ENCODE peak calls at places on chromosomes 6 and 20, in five cellular contexts. R is NB4, I is cardiac muscle cell, L is B cell, Q is epithelial cell of esophagus. G is an unnamed sample.

GRCh38 chr6:8029243-8029870 is 34.8 kb downstream of the BLOC1S5 start:
- DNase-seq in R (peak; percentile 33), I (peak; percentile 6), L (no peak), Q (peak; percentile 14), G (no peak)

GRCh38 chr6:42345696-42346416 is 105.9 kb downstream of the TRERF1 start:
- DNase-seq in R (no peak), I (no peak), L (no peak), Q (no peak), G (peak; percentile 70)

GRCh38 chr6:13873288-13874190 is 51.2 kb upstream of the RNF182 start:
- DNase-seq in R (peak; percentile 51), I (peak; percentile 66), L (peak; percentile 86), Q (peak; percentile 45), G (peak; percentile 86)

GRCh38 chr6:170018422-170019258 is 267.2 kb downstream of the ERMARD start:
- DNase-seq in R (peak; percentile 63), I (no peak), L (no peak), Q (no peak), G (no peak)

GRCh38 chr6:39934060-39934757 is at the start of gene MOCS1:
- DNase-seq in R (no peak), I (peak; percentile 87), L (no peak), Q (peak; percentile 7), G (peak; percentile 54)

GRCh38 chr6:44046516-44047178 is 80.6 kb downstream of the MRPL14 start:
- DNase-seq in R (no peak), I (no peak), L (no peak), Q (no peak), G (no peak)

GRCh38 chr6:97053643-97054411 is 129.3 kb downstream of the KLHL32 start:
- DNase-seq in R (no peak), I (peak; percentile 21), L (no peak), Q (peak; percentile 28), G (no peak)

GRCh38 chr6:169370666-169371343 is 117.2 kb upstream of the THBS2 start:
- DNase-seq in R (no peak), I (no peak), L (no peak), Q (peak; percentile 14), G (peak; percentile 5)

GRCh38 chr6:148835920-148836441 is 89.2 kb downstream of the UST start:
- DNase-seq in R (no peak), I (no peak), L (peak; percentile 18), Q (peak; percentile 62), G (peak; percentile 48)

GRCh38 chr20:20531283-20531682 is 163.4 kb downstream of the INSM1 start:
- DNase-seq in R (no peak), I (no peak), L (no peak), Q (no peak), G (no peak)

GRCh38 chr20:37524859-37525708 is 2.6 kb downstream of the BLCAP start:
- DNase-seq in R (no peak), I (no peak), L (no peak), Q (peak; percentile 97), G (peak; percentile 53)

GRCh38 chr6:44061375-44062104 is 65.7 kb downstream of the MRPL14 start:
- DNase-seq in R (no peak), I (no peak), L (no peak), Q (peak; percentile 67), G (no peak)

GRCh38 chr6:139882977-139883728 is 508.7 kb upstream of the CITED2 start:
- DNase-seq in R (peak; percentile 21), I (peak; percentile 59), L (no peak), Q (no peak), G (no peak)

GRCh38 chr6:35078226-35078850 is 62.8 kb downstream of the TCP11 start:
- DNase-seq in R (no peak), I (no peak), L (no peak), Q (no peak), G (no peak)

GRCh38 chr20:49119972-49120371 is 68.2 kb downstream of the STAU1 start:
- DNase-seq in R (no peak), I (no peak), L (no peak), Q (no peak), G (no peak)

GRCh38 chr6:73511796-73512195 is 9.0 kb downstream of the EEF1A1 start:
- DNase-seq in R (peak; percentile 17), I (no peak), L (peak; percentile 11), Q (no peak), G (no peak)

GRCh38 chr6:80363501-80363900 is 257.0 kb downstream of the BCKDHB start:
- DNase-seq in R (no peak), I (no peak), L (no peak), Q (no peak), G (no peak)

GRCh38 chr6:70879496-70879895 is 77.4 kb downstream of the B3GAT2 start:
- DNase-seq in R (no peak), I (no peak), L (no peak), Q (peak; percentile 11), G (no peak)

GRCh38 chr6:157579467-157580031 is 198.6 kb downstream of the ZDHHC14 start:
- DNase-seq in R (no peak), I (no peak), L (no peak), Q (no peak), G (no peak)

GRCh38 chr6:145310116-145310515 is 425.2 kb downstream of the EPM2A start:
- DNase-seq in R (no peak), I (no peak), L (no peak), Q (peak; percentile 25), G (no peak)

DNA sequence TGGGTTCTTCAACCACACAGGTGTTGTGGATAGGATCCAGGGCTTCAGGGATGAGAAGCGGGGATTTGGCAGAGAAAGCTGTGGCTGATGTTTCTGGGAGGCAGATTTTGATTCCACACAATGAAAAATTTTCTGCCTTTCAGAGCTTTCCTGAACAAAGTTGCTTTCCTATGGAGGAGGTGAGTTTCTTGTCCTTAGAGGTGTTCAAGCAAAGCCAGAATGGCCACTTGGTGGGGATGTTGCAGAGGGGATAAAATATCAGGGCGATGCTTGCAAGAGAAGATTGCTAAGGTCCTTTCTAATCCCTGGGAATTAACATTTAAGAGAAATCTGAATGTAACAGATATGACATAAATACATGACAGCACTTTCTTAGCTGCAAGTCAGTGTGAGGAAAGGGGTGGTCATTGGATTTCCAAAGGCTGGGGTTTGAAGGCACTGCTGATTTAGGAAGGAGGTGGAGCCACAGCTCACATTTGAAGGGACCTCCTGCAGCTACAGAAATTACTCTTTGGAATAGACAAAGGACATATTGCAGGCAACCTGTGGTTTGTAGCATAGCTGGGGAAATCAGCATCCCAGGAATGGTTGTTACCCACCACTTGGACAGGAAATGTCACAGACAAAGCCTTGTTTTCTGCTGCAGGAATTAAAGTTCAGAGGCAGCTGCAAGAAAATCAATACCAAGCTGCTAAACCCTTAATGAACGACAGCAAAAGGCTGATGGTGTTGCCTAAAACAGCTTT is 271.1 kb upstream of the CHD6 start:
- DNase-seq in R (peak; percentile 23), I (no peak), L (no peak), Q (peak; percentile 2), G (peak; percentile 5)
- TF ChIP-seq CTCF in R (no peak), I (no peak), L (no peak), Q (no peak), G (no peak)

DNA sequence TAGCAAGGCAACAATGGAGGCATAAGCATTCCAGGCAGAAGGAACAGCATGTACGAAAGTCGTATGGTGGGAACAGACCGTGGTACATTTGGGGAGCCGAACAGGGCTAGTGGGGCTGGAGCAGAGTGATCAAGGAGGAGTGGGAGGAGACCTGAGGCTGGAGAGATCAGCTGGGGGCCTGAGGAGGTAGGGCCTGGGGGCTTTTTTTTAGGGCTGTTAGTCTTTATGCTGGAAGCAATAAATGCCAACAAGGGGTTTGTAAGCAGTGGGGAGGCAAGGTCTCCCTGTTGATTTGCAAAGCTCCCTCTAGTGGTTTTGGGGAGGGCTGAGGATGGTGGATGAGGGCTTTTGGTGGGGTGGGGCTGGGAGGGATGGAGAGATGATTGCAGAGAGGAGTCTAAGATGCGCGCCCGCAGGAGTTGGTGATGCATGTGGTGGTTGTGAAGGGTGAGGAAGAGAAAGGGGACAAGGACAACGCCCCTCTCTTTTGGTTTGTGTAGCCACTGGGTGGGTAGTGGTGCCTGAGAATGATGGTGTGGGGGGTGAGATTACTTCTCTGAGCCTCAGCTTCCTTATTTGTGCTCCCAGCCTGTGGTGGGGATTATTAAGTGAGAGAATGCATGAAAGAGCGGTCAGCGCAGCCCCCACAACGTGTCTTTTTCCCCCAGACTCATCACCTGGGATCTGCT is 74.1 kb upstream of the TOX2 start:
- DNase-seq in R (peak; percentile 72), I (no peak), L (peak; percentile 38), Q (no peak), G (peak; percentile 69)
- TF ChIP-seq CTCF in R (peak; percentile 70), I (peak; percentile 50), L (peak; percentile 25), Q (peak; percentile 39), G (peak; percentile 48)

DNA sequence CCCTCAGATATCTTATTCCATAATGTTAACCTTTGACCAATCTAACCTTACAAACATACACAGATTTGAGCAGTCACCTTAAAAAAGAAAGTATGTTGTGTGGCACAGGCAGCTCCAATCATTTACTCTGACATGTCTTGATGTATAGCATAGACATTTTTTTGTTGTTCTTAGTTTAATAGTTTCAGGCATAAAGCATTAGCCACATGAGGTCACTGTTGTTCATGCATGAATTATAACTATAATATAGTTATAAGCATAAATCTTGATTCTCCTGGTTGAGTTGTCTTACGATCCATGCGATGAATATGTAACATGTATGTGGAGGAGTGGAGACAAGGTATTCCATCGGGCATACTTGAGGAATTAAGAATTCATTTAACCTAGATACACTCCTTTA is 26.1 kb upstream of the NKAIN2 start:
- DNase-seq in R (peak; percentile 10), I (no peak), L (no peak), Q (peak; percentile 43), G (no peak)
- TF ChIP-seq CTCF in R (no peak), I (peak; percentile 32), L (no peak), Q (peak; percentile 44), G (no peak)

DNA sequence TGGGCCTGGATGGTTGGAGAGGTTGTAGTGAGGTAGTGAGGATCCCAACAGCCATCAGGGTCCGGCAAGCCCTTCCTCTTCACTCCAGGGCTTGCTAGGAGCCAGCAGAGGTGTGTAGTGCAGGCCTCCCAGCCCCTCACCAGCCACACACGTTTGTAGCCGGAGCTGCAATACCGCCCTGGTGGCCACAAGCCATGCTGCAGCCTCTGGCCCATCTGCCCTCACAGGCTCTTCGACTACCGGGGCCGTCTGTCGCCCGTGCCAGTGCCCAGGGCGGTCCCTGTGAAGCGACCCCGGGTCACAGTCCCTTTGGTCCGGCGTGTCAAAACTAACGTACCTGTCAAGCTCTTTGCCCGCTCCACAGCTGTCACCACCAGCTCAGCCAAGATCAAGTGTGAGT is 36.4 kb downstream of the EIF2S2 start:
- DNase-seq in R (no peak), I (no peak), L (no peak), Q (no peak), G (no peak)
- TF ChIP-seq CTCF in R (no peak), I (peak; percentile 10), L (no peak), Q (peak; percentile 17), G (no peak)

GRCh38 chr6:32149577-32149845 is 2.2 kb downstream of the PRRT1 start:
- DNase-seq in R (no peak), I (no peak), L (no peak), Q (no peak), G (no peak)

GRCh38 chr6:32147401-32148132 is 4.2 kb downstream of the PRRT1 start:
- DNase-seq in R (peak; percentile 31), I (no peak), L (no peak), Q (no peak), G (no peak)

GRCh38 chr6:32148289-32148688 is 3.5 kb downstream of the PRRT1 start:
- DNase-seq in R (no peak), I (no peak), L (no peak), Q (no peak), G (peak; percentile 19)

GRCh38 chr6:32149932-32150920 is 1.5 kb downstream of the PRRT1 start:
- DNase-seq in R (no peak), I (no peak), L (no peak), Q (no peak), G (no peak)

GRCh38 chr6:32148722-32149576 is 2.8 kb downstream of the PRRT1 start:
- DNase-seq in R (no peak), I (no peak), L (peak; percentile 66), Q (peak; percentile 89), G (peak; percentile 87)
- TF ChIP-seq CTCF in R (no peak), I (no peak), L (peak; percentile 12), Q (peak; percentile 55), G (peak; percentile 57)

G was measured in activated CD8-positive, alpha-beta T cell treated with anti-CD3 and anti-CD28 coated beads for 36 hours.